ENCODE peak calls at places on chromosomes 3 and 15, in eight cellular contexts. One of them, this sample, is unnamed.

GRCh38 chr15:56353740-56354139 is 11.5 kb upstream of the TEX9 start:
- DNase-seq in stimulated activated CD4-positive, alpha-beta T cell treated with anti-CD3 and anti-CD28 coated beads, Interleukin-4, amount 100 ng/mL, for 1 hour: no peak
- DNase-seq in RCC 7860: no peak
- DNase-seq in activated T-cell treated with anti-CD3 and anti-CD28 coated beads for 24 hours: no peak
- DNase-seq in naive thymus-derived CD8-positive, alpha-beta T cell: no peak
- DNase-seq in iris pigment epithelial cell: no peak
- DNase-seq in HL-60: no peak
- DNase-seq in transverse colon: no peak
- DNase-seq in this sample: no peak

GRCh38 chr15:25863067-25863967 is at the start of gene ATP10A:
- DNase-seq in naive thymus-derived CD8-positive, alpha-beta T cell: no peak
- DNase-seq in transverse colon: no peak
- DNase-seq in activated T-cell treated with anti-CD3 and anti-CD28 coated beads for 24 hours: no peak
- DNase-seq in RCC 7860: peak; percentile 8
- DNase-seq in stimulated activated CD4-positive, alpha-beta T cell treated with anti-CD3 and anti-CD28 coated beads, Interleukin-4, amount 100 ng/mL, for 1 hour: peak; percentile 41
- DNase-seq in HL-60: no peak
- DNase-seq in iris pigment epithelial cell: peak; percentile 26
- DNase-seq in this sample: no peak

GRCh38 chr3:151210676-151211381 is 7.8 kb upstream of the GPR171 start:
- DNase-seq in activated T-cell treated with anti-CD3 and anti-CD28 coated beads for 24 hours: no peak
- DNase-seq in transverse colon: peak; percentile 36
- DNase-seq in iris pigment epithelial cell: peak; percentile 53
- DNase-seq in naive thymus-derived CD8-positive, alpha-beta T cell: no peak
- DNase-seq in RCC 7860: no peak
- DNase-seq in stimulated activated CD4-positive, alpha-beta T cell treated with anti-CD3 and anti-CD28 coated beads, Interleukin-4, amount 100 ng/mL, for 1 hour: no peak
- DNase-seq in HL-60: peak; percentile 15
- DNase-seq in this sample: no peak

GRCh38 chr3:48845170-48845569 is 2.5 kb downstream of the PRKAR2A start:
- DNase-seq in HL-60: no peak
- DNase-seq in RCC 7860: peak; percentile 50
- DNase-seq in naive thymus-derived CD8-positive, alpha-beta T cell: no peak
- DNase-seq in iris pigment epithelial cell: no peak
- DNase-seq in activated T-cell treated with anti-CD3 and anti-CD28 coated beads for 24 hours: no peak
- DNase-seq in stimulated activated CD4-positive, alpha-beta T cell treated with anti-CD3 and anti-CD28 coated beads, Interleukin-4, amount 100 ng/mL, for 1 hour: no peak
- DNase-seq in transverse colon: no peak
- DNase-seq in this sample: no peak

GRCh38 chr15:65033659-65034269 is 4.3 kb upstream of the MTFMT start:
- DNase-seq in transverse colon: peak; percentile 31
- DNase-seq in RCC 7860: no peak
- DNase-seq in stimulated activated CD4-positive, alpha-beta T cell treated with anti-CD3 and anti-CD28 coated beads, Interleukin-4, amount 100 ng/mL, for 1 hour: no peak
- DNase-seq in iris pigment epithelial cell: peak; percentile 61
- DNase-seq in HL-60: peak; percentile 32
- DNase-seq in activated T-cell treated with anti-CD3 and anti-CD28 coated beads for 24 hours: no peak
- DNase-seq in naive thymus-derived CD8-positive, alpha-beta T cell: peak; percentile 20
- DNase-seq in this sample: no peak

GRCh38 chr15:41908681-41909461 is 15.0 kb upstream of the SPTBN5 start:
- DNase-seq in HL-60: no peak
- DNase-seq in transverse colon: no peak
- DNase-seq in activated T-cell treated with anti-CD3 and anti-CD28 coated beads for 24 hours: no peak
- DNase-seq in stimulated activated CD4-positive, alpha-beta T cell treated with anti-CD3 and anti-CD28 coated beads, Interleukin-4, amount 100 ng/mL, for 1 hour: no peak
- DNase-seq in RCC 7860: no peak
- DNase-seq in iris pigment epithelial cell: no peak
- DNase-seq in naive thymus-derived CD8-positive, alpha-beta T cell: no peak
- DNase-seq in this sample: no peak

GRCh38 chr3:105274958-105275357 is 91.8 kb upstream of the ALCAM start:
- DNase-seq in RCC 7860: no peak
- DNase-seq in naive thymus-derived CD8-positive, alpha-beta T cell: no peak
- DNase-seq in stimulated activated CD4-positive, alpha-beta T cell treated with anti-CD3 and anti-CD28 coated beads, Interleukin-4, amount 100 ng/mL, for 1 hour: no peak
- DNase-seq in HL-60: no peak
- DNase-seq in iris pigment epithelial cell: peak; percentile 84
- DNase-seq in transverse colon: no peak
- DNase-seq in activated T-cell treated with anti-CD3 and anti-CD28 coated beads for 24 hours: no peak
- DNase-seq in this sample: no peak

GRCh38 chr3:174613173-174613572 is 246.0 kb upstream of the NAALADL2 start:
- DNase-seq in transverse colon: no peak
- DNase-seq in stimulated activated CD4-positive, alpha-beta T cell treated with anti-CD3 and anti-CD28 coated beads, Interleukin-4, amount 100 ng/mL, for 1 hour: no peak
- DNase-seq in iris pigment epithelial cell: no peak
- DNase-seq in activated T-cell treated with anti-CD3 and anti-CD28 coated beads for 24 hours: no peak
- DNase-seq in naive thymus-derived CD8-positive, alpha-beta T cell: no peak
- DNase-seq in HL-60: no peak
- DNase-seq in RCC 7860: no peak
- DNase-seq in this sample: no peak

GRCh38 chr3:170363471-170363994 is 6.0 kb downstream of the SKIL start:
- DNase-seq in naive thymus-derived CD8-positive, alpha-beta T cell: no peak
- DNase-seq in stimulated activated CD4-positive, alpha-beta T cell treated with anti-CD3 and anti-CD28 coated beads, Interleukin-4, amount 100 ng/mL, for 1 hour: no peak
- DNase-seq in iris pigment epithelial cell: no peak
- DNase-seq in HL-60: no peak
- DNase-seq in activated T-cell treated with anti-CD3 and anti-CD28 coated beads for 24 hours: no peak
- DNase-seq in RCC 7860: no peak
- DNase-seq in transverse colon: no peak
- DNase-seq in this sample: no peak

GRCh38 chr3:161781381-161781780 is 284.8 kb downstream of the OTOL1 start:
- DNase-seq in HL-60: no peak
- DNase-seq in stimulated activated CD4-positive, alpha-beta T cell treated with anti-CD3 and anti-CD28 coated beads, Interleukin-4, amount 100 ng/mL, for 1 hour: no peak
- DNase-seq in activated T-cell treated with anti-CD3 and anti-CD28 coated beads for 24 hours: no peak
- DNase-seq in iris pigment epithelial cell: no peak
- DNase-seq in naive thymus-derived CD8-positive, alpha-beta T cell: no peak
- DNase-seq in transverse colon: no peak
- DNase-seq in RCC 7860: no peak
- DNase-seq in this sample: no peak

GRCh38 chr3:16801223-16801622 is 83.5 kb upstream of the PLCL2 start:
- DNase-seq in HL-60: peak; percentile 55
- DNase-seq in naive thymus-derived CD8-positive, alpha-beta T cell: no peak
- DNase-seq in iris pigment epithelial cell: no peak
- DNase-seq in stimulated activated CD4-positive, alpha-beta T cell treated with anti-CD3 and anti-CD28 coated beads, Interleukin-4, amount 100 ng/mL, for 1 hour: no peak
- DNase-seq in activated T-cell treated with anti-CD3 and anti-CD28 coated beads for 24 hours: no peak
- DNase-seq in transverse colon: no peak
- DNase-seq in RCC 7860: no peak
- DNase-seq in this sample: no peak

GRCh38 chr3:132645058-132645457 is 14.6 kb downstream of the ACAD11 start:
- DNase-seq in naive thymus-derived CD8-positive, alpha-beta T cell: no peak
- DNase-seq in RCC 7860: no peak
- DNase-seq in stimulated activated CD4-positive, alpha-beta T cell treated with anti-CD3 and anti-CD28 coated beads, Interleukin-4, amount 100 ng/mL, for 1 hour: no peak
- DNase-seq in iris pigment epithelial cell: no peak
- DNase-seq in HL-60: no peak
- DNase-seq in activated T-cell treated with anti-CD3 and anti-CD28 coated beads for 24 hours: no peak
- DNase-seq in transverse colon: no peak
- DNase-seq in this sample: no peak

GRCh38 chr3:94965867-94966471 is 903.1 kb downstream of the NSUN3 start:
- DNase-seq in RCC 7860: no peak
- DNase-seq in transverse colon: no peak
- DNase-seq in naive thymus-derived CD8-positive, alpha-beta T cell: no peak
- DNase-seq in activated T-cell treated with anti-CD3 and anti-CD28 coated beads for 24 hours: no peak
- DNase-seq in HL-60: no peak
- DNase-seq in iris pigment epithelial cell: no peak
- DNase-seq in stimulated activated CD4-positive, alpha-beta T cell treated with anti-CD3 and anti-CD28 coated beads, Interleukin-4, amount 100 ng/mL, for 1 hour: no peak
- DNase-seq in this sample: no peak

GRCh38 chr15:40743921-40744809 is 10.9 kb downstream of the RMDN3 start:
- DNase-seq in stimulated activated CD4-positive, alpha-beta T cell treated with anti-CD3 and anti-CD28 coated beads, Interleukin-4, amount 100 ng/mL, for 1 hour: peak; percentile 53
- DNase-seq in transverse colon: no peak
- DNase-seq in activated T-cell treated with anti-CD3 and anti-CD28 coated beads for 24 hours: peak; percentile 51
- DNase-seq in HL-60: peak; percentile 28
- DNase-seq in naive thymus-derived CD8-positive, alpha-beta T cell: peak; percentile 21
- DNase-seq in RCC 7860: peak; percentile 74
- DNase-seq in iris pigment epithelial cell: peak; percentile 85
- DNase-seq in this sample: peak; percentile 36

GRCh38 chr3:31495971-31496370 is 36.8 kb upstream of the STT3B start:
- DNase-seq in naive thymus-derived CD8-positive, alpha-beta T cell: no peak
- DNase-seq in activated T-cell treated with anti-CD3 and anti-CD28 coated beads for 24 hours: no peak
- DNase-seq in HL-60: no peak
- DNase-seq in iris pigment epithelial cell: peak; percentile 21
- DNase-seq in transverse colon: no peak
- DNase-seq in RCC 7860: no peak
- DNase-seq in stimulated activated CD4-positive, alpha-beta T cell treated with anti-CD3 and anti-CD28 coated beads, Interleukin-4, amount 100 ng/mL, for 1 hour: no peak
- DNase-seq in this sample: no peak

GRCh38 chr15:85639752-85640381 is 154.9 kb downstream of the KLHL25 start:
- DNase-seq in transverse colon: no peak
- DNase-seq in RCC 7860: no peak
- DNase-seq in naive thymus-derived CD8-positive, alpha-beta T cell: no peak
- DNase-seq in iris pigment epithelial cell: peak; percentile 74
- DNase-seq in stimulated activated CD4-positive, alpha-beta T cell treated with anti-CD3 and anti-CD28 coated beads, Interleukin-4, amount 100 ng/mL, for 1 hour: no peak
- DNase-seq in activated T-cell treated with anti-CD3 and anti-CD28 coated beads for 24 hours: no peak
- DNase-seq in HL-60: no peak
- DNase-seq in this sample: no peak

GRCh38 chr3:37457392-37458065 is 283.1 kb upstream of the LRRFIP2 start:
- DNase-seq in iris pigment epithelial cell: no peak
- DNase-seq in RCC 7860: no peak
- DNase-seq in activated T-cell treated with anti-CD3 and anti-CD28 coated beads for 24 hours: no peak
- DNase-seq in transverse colon: no peak
- DNase-seq in stimulated activated CD4-positive, alpha-beta T cell treated with anti-CD3 and anti-CD28 coated beads, Interleukin-4, amount 100 ng/mL, for 1 hour: no peak
- DNase-seq in naive thymus-derived CD8-positive, alpha-beta T cell: no peak
- DNase-seq in HL-60: peak; percentile 25
- DNase-seq in this sample: no peak

GRCh38 chr3:76514836-76515235 is 525.1 kb upstream of the ROBO2 start:
- DNase-seq in transverse colon: no peak
- DNase-seq in stimulated activated CD4-positive, alpha-beta T cell treated with anti-CD3 and anti-CD28 coated beads, Interleukin-4, amount 100 ng/mL, for 1 hour: no peak
- DNase-seq in HL-60: no peak
- DNase-seq in iris pigment epithelial cell: peak; percentile 84
- DNase-seq in naive thymus-derived CD8-positive, alpha-beta T cell: no peak
- DNase-seq in RCC 7860: no peak
- DNase-seq in activated T-cell treated with anti-CD3 and anti-CD28 coated beads for 24 hours: no peak
- DNase-seq in this sample: no peak

GRCh38 chr3:23480324-23480704 is 277.2 kb downstream of the UBE2E2 start:
- DNase-seq in HL-60: no peak
- DNase-seq in naive thymus-derived CD8-positive, alpha-beta T cell: no peak
- DNase-seq in stimulated activated CD4-positive, alpha-beta T cell treated with anti-CD3 and anti-CD28 coated beads, Interleukin-4, amount 100 ng/mL, for 1 hour: no peak
- DNase-seq in RCC 7860: no peak
- DNase-seq in activated T-cell treated with anti-CD3 and anti-CD28 coated beads for 24 hours: no peak
- DNase-seq in iris pigment epithelial cell: no peak
- DNase-seq in transverse colon: no peak
- DNase-seq in this sample: no peak

GRCh38 chr3:31670722-31671121 is 138.0 kb downstream of the STT3B start:
- DNase-seq in iris pigment epithelial cell: no peak
- DNase-seq in activated T-cell treated with anti-CD3 and anti-CD28 coated beads for 24 hours: no peak
- DNase-seq in transverse colon: no peak
- DNase-seq in HL-60: no peak
- DNase-seq in stimulated activated CD4-positive, alpha-beta T cell treated with anti-CD3 and anti-CD28 coated beads, Interleukin-4, amount 100 ng/mL, for 1 hour: no peak
- DNase-seq in naive thymus-derived CD8-positive, alpha-beta T cell: no peak
- DNase-seq in RCC 7860: no peak
- DNase-seq in this sample: no peak

GRCh38 chr3:177195941-177196472 is 1.3 kb downstream of the TBL1XR1 start:
- DNase-seq in activated T-cell treated with anti-CD3 and anti-CD28 coated beads for 24 hours: no peak
- DNase-seq in iris pigment epithelial cell: no peak
- DNase-seq in transverse colon: no peak
- DNase-seq in stimulated activated CD4-positive, alpha-beta T cell treated with anti-CD3 and anti-CD28 coated beads, Interleukin-4, amount 100 ng/mL, for 1 hour: no peak
- DNase-seq in HL-60: peak; percentile 60
- DNase-seq in RCC 7860: no peak
- DNase-seq in naive thymus-derived CD8-positive, alpha-beta T cell: peak; percentile 33
- DNase-seq in this sample: no peak

GRCh38 chr15:81087121-81087520 is 46.9 kb upstream of the CFAP161 start:
- DNase-seq in HL-60: no peak
- DNase-seq in activated T-cell treated with anti-CD3 and anti-CD28 coated beads for 24 hours: no peak
- DNase-seq in iris pigment epithelial cell: peak; percentile 36
- DNase-seq in RCC 7860: no peak
- DNase-seq in stimulated activated CD4-positive, alpha-beta T cell treated with anti-CD3 and anti-CD28 coated beads, Interleukin-4, amount 100 ng/mL, for 1 hour: no peak
- DNase-seq in naive thymus-derived CD8-positive, alpha-beta T cell: no peak
- DNase-seq in transverse colon: no peak
- DNase-seq in this sample: no peak

GRCh38 chr3:119184808-119185690 is 11.7 kb downstream of the UPK1B start:
- DNase-seq in transverse colon: no peak
- DNase-seq in naive thymus-derived CD8-positive, alpha-beta T cell: no peak
- DNase-seq in activated T-cell treated with anti-CD3 and anti-CD28 coated beads for 24 hours: no peak
- DNase-seq in RCC 7860: peak; percentile 78
- DNase-seq in HL-60: no peak
- DNase-seq in stimulated activated CD4-positive, alpha-beta T cell treated with anti-CD3 and anti-CD28 coated beads, Interleukin-4, amount 100 ng/mL, for 1 hour: no peak
- DNase-seq in iris pigment epithelial cell: peak; percentile 83
- DNase-seq in this sample: no peak

GRCh38 chr3:171428892-171429291 is 31.3 kb downstream of the TNIK start:
- DNase-seq in stimulated activated CD4-positive, alpha-beta T cell treated with anti-CD3 and anti-CD28 coated beads, Interleukin-4, amount 100 ng/mL, for 1 hour: no peak
- DNase-seq in RCC 7860: no peak
- DNase-seq in HL-60: no peak
- DNase-seq in transverse colon: no peak
- DNase-seq in activated T-cell treated with anti-CD3 and anti-CD28 coated beads for 24 hours: no peak
- DNase-seq in naive thymus-derived CD8-positive, alpha-beta T cell: no peak
- DNase-seq in iris pigment epithelial cell: no peak
- DNase-seq in this sample: no peak

GRCh38 chr3:68088216-68088615 is 433.8 kb upstream of the SUCLG2 start:
- DNase-seq in stimulated activated CD4-positive, alpha-beta T cell treated with anti-CD3 and anti-CD28 coated beads, Interleukin-4, amount 100 ng/mL, for 1 hour: no peak
- DNase-seq in HL-60: no peak
- DNase-seq in RCC 7860: peak; percentile 52
- DNase-seq in iris pigment epithelial cell: no peak
- DNase-seq in activated T-cell treated with anti-CD3 and anti-CD28 coated beads for 24 hours: peak; percentile 29
- DNase-seq in transverse colon: no peak
- DNase-seq in naive thymus-derived CD8-positive, alpha-beta T cell: peak; percentile 67
- DNase-seq in this sample: no peak

GRCh38 chr3:126277629-126278378 is 79.4 kb downstream of the KLF15 start:
- DNase-seq in stimulated activated CD4-positive, alpha-beta T cell treated with anti-CD3 and anti-CD28 coated beads, Interleukin-4, amount 100 ng/mL, for 1 hour: no peak
- DNase-seq in RCC 7860: no peak
- DNase-seq in naive thymus-derived CD8-positive, alpha-beta T cell: no peak
- DNase-seq in iris pigment epithelial cell: peak; percentile 51
- DNase-seq in transverse colon: no peak
- DNase-seq in HL-60: no peak
- DNase-seq in activated T-cell treated with anti-CD3 and anti-CD28 coated beads for 24 hours: no peak
- DNase-seq in this sample: no peak

GRCh38 chr3:128875556-128876120 is 3.8 kb upstream of the ACAD9 start:
- DNase-seq in iris pigment epithelial cell: no peak
- DNase-seq in RCC 7860: no peak
- DNase-seq in activated T-cell treated with anti-CD3 and anti-CD28 coated beads for 24 hours: peak; percentile 57
- DNase-seq in stimulated activated CD4-positive, alpha-beta T cell treated with anti-CD3 and anti-CD28 coated beads, Interleukin-4, amount 100 ng/mL, for 1 hour: peak; percentile 66
- DNase-seq in HL-60: peak; percentile 91
- DNase-seq in transverse colon: peak; percentile 29
- DNase-seq in naive thymus-derived CD8-positive, alpha-beta T cell: peak; percentile 68
- DNase-seq in this sample: no peak

GRCh38 chr15:31364301-31365031 is 37.8 kb downstream of the KLF13 start:
- DNase-seq in HL-60: peak; percentile 45
- DNase-seq in activated T-cell treated with anti-CD3 and anti-CD28 coated beads for 24 hours: no peak
- DNase-seq in naive thymus-derived CD8-positive, alpha-beta T cell: no peak
- DNase-seq in iris pigment epithelial cell: no peak
- DNase-seq in RCC 7860: no peak
- DNase-seq in transverse colon: peak; percentile 57
- DNase-seq in stimulated activated CD4-positive, alpha-beta T cell treated with anti-CD3 and anti-CD28 coated beads, Interleukin-4, amount 100 ng/mL, for 1 hour: no peak
- DNase-seq in this sample: no peak

GRCh38 chr3:143334231-143334630 is 214.7 kb downstream of the CHST2 start:
- DNase-seq in transverse colon: no peak
- DNase-seq in stimulated activated CD4-positive, alpha-beta T cell treated with anti-CD3 and anti-CD28 coated beads, Interleukin-4, amount 100 ng/mL, for 1 hour: no peak
- DNase-seq in naive thymus-derived CD8-positive, alpha-beta T cell: no peak
- DNase-seq in activated T-cell treated with anti-CD3 and anti-CD28 coated beads for 24 hours: no peak
- DNase-seq in iris pigment epithelial cell: no peak
- DNase-seq in HL-60: no peak
- DNase-seq in RCC 7860: no peak
- DNase-seq in this sample: no peak

GRCh38 chr3:15542641-15543040 is 21.1 kb upstream of the COLQ start:
- DNase-seq in RCC 7860: no peak
- DNase-seq in stimulated activated CD4-positive, alpha-beta T cell treated with anti-CD3 and anti-CD28 coated beads, Interleukin-4, amount 100 ng/mL, for 1 hour: no peak
- DNase-seq in HL-60: no peak
- DNase-seq in naive thymus-derived CD8-positive, alpha-beta T cell: no peak
- DNase-seq in activated T-cell treated with anti-CD3 and anti-CD28 coated beads for 24 hours: no peak
- DNase-seq in iris pigment epithelial cell: no peak
- DNase-seq in transverse colon: no peak
- DNase-seq in this sample: no peak

This sample was measured in sciatic nerve.